ENCODE peak calls at places on chromosomes 13 and 19, in five cellular contexts. One of them, this sample, is unnamed.

GRCh38 chr13:31023126-31023525 is 90.7 kb downstream of the TEX26 start:
- DNase-seq in HCT116: no peak
- DNase-seq in testis: no peak
- DNase-seq in cardiac muscle cell: no peak
- DNase-seq in CD4-positive, CD25-positive, alpha-beta regulatory T cell: no peak
- DNase-seq in this sample: no peak

GRCh38 chr19:50728084-50728737 is 5.0 kb downstream of the CLEC11A start:
- DNase-seq in testis: peak
- DNase-seq in cardiac muscle cell: peak
- DNase-seq in HCT116: no peak
- DNase-seq in CD4-positive, CD25-positive, alpha-beta regulatory T cell: peak
- DNase-seq in this sample: no peak

GRCh38 chr13:113565526-113566226 is 18.9 kb upstream of the TFDP1 start:
- DNase-seq in cardiac muscle cell: no peak
- DNase-seq in testis: peak
- DNase-seq in HCT116: no peak
- DNase-seq in CD4-positive, CD25-positive, alpha-beta regulatory T cell: no peak
- DNase-seq in this sample: no peak

GRCh38 chr13:41060723-41061074 is 610 bp upstream of the WBP4 start:
- DNase-seq in HCT116: peak
- DNase-seq in CD4-positive, CD25-positive, alpha-beta regulatory T cell: peak
- DNase-seq in testis: peak
- DNase-seq in cardiac muscle cell: peak
- DNase-seq in this sample: no peak

GRCh38 chr13:75803982-75804381 is 167.9 kb downstream of the LMO7 start:
- DNase-seq in HCT116: no peak
- DNase-seq in CD4-positive, CD25-positive, alpha-beta regulatory T cell: no peak
- DNase-seq in testis: peak
- DNase-seq in cardiac muscle cell: peak
- DNase-seq in this sample: no peak

GRCh38 chr13:79282976-79283375 is 123.1 kb downstream of the RBM26 start:
- DNase-seq in HCT116: no peak
- DNase-seq in cardiac muscle cell: peak
- DNase-seq in testis: no peak
- DNase-seq in CD4-positive, CD25-positive, alpha-beta regulatory T cell: no peak
- DNase-seq in this sample: peak

GRCh38 chr13:33349314-33349995 is 63.9 kb upstream of the STARD13 start:
- DNase-seq in cardiac muscle cell: no peak
- DNase-seq in HCT116: no peak
- DNase-seq in CD4-positive, CD25-positive, alpha-beta regulatory T cell: no peak
- DNase-seq in testis: peak
- DNase-seq in this sample: no peak

GRCh38 chr19:1648156-1648925 is 4.1 kb downstream of the TCF3 start:
- DNase-seq in testis: no peak
- DNase-seq in CD4-positive, CD25-positive, alpha-beta regulatory T cell: no peak
- DNase-seq in cardiac muscle cell: no peak
- DNase-seq in HCT116: no peak
- DNase-seq in this sample: no peak

GRCh38 chr13:113559061-113559460 is 25.5 kb upstream of the TFDP1 start:
- DNase-seq in cardiac muscle cell: no peak
- DNase-seq in CD4-positive, CD25-positive, alpha-beta regulatory T cell: no peak
- DNase-seq in testis: no peak
- DNase-seq in HCT116: no peak
- DNase-seq in this sample: no peak

GRCh38 chr13:100349594-100349993 is 239.0 kb downstream of the GGACT start:
- DNase-seq in cardiac muscle cell: no peak
- DNase-seq in testis: no peak
- DNase-seq in CD4-positive, CD25-positive, alpha-beta regulatory T cell: no peak
- DNase-seq in HCT116: no peak
- DNase-seq in this sample: no peak

GRCh38 chr13:33249894-33250293 is 35.7 kb downstream of the STARD13 start:
- DNase-seq in HCT116: no peak
- DNase-seq in testis: no peak
- DNase-seq in cardiac muscle cell: no peak
- DNase-seq in CD4-positive, CD25-positive, alpha-beta regulatory T cell: no peak
- DNase-seq in this sample: no peak

GRCh38 chr19:35052599-35053190 is 11.2 kb downstream of the HPN start:
- DNase-seq in CD4-positive, CD25-positive, alpha-beta regulatory T cell: no peak
- DNase-seq in cardiac muscle cell: no peak
- DNase-seq in testis: no peak
- DNase-seq in HCT116: no peak
- DNase-seq in this sample: no peak

GRCh38 chr13:113098163-113098732 is 7.3 kb upstream of the F7 start:
- DNase-seq in testis: no peak
- DNase-seq in CD4-positive, CD25-positive, alpha-beta regulatory T cell: no peak
- DNase-seq in HCT116: no peak
- DNase-seq in cardiac muscle cell: no peak
- DNase-seq in this sample: no peak

GRCh38 chr13:38883783-38884182 is 106.8 kb downstream of the STOML3 start:
- DNase-seq in CD4-positive, CD25-positive, alpha-beta regulatory T cell: no peak
- DNase-seq in HCT116: no peak
- DNase-seq in testis: no peak
- DNase-seq in cardiac muscle cell: peak
- DNase-seq in this sample: no peak

GRCh38 chr13:114130708-114131580 is 1.5 kb downstream of the RASA3 start:
- DNase-seq in testis: no peak
- DNase-seq in CD4-positive, CD25-positive, alpha-beta regulatory T cell: peak
- DNase-seq in HCT116: no peak
- DNase-seq in cardiac muscle cell: peak
- DNase-seq in this sample: peak

GRCh38 chr13:40639226-40639681 is 27.2 kb downstream of the FOXO1 start:
- DNase-seq in cardiac muscle cell: peak
- DNase-seq in HCT116: no peak
- DNase-seq in CD4-positive, CD25-positive, alpha-beta regulatory T cell: no peak
- DNase-seq in testis: no peak
- DNase-seq in this sample: no peak

GRCh38 chr19:1856345-1856697 is 7.1 kb downstream of the KLF16 start:
- DNase-seq in cardiac muscle cell: no peak
- DNase-seq in testis: no peak
- DNase-seq in CD4-positive, CD25-positive, alpha-beta regulatory T cell: peak
- DNase-seq in HCT116: no peak
- DNase-seq in this sample: no peak

GRCh38 chr19:32773126-32773525 is 53.6 kb downstream of the TDRD12 start:
- DNase-seq in CD4-positive, CD25-positive, alpha-beta regulatory T cell: no peak
- DNase-seq in cardiac muscle cell: no peak
- DNase-seq in testis: no peak
- DNase-seq in HCT116: no peak
- DNase-seq in this sample: no peak

GRCh38 chr19:31066385-31066784 is 282.9 kb downstream of the TSHZ3 start:
- DNase-seq in HCT116: no peak
- DNase-seq in cardiac muscle cell: peak
- DNase-seq in testis: no peak
- DNase-seq in CD4-positive, CD25-positive, alpha-beta regulatory T cell: no peak
- DNase-seq in this sample: peak

GRCh38 chr13:79810671-79811070 is 329.7 kb downstream of the NDFIP2 start:
- DNase-seq in HCT116: no peak
- DNase-seq in cardiac muscle cell: peak
- DNase-seq in CD4-positive, CD25-positive, alpha-beta regulatory T cell: no peak
- DNase-seq in testis: no peak
- DNase-seq in this sample: no peak

GRCh38 chr13:45385912-45386311 is 32.3 kb downstream of the SLC25A30 start:
- DNase-seq in testis: no peak
- DNase-seq in cardiac muscle cell: no peak
- DNase-seq in CD4-positive, CD25-positive, alpha-beta regulatory T cell: no peak
- DNase-seq in HCT116: no peak
- DNase-seq in this sample: no peak

GRCh38 chr13:20713751-20714150 is 10.3 kb downstream of the IL17D start:
- DNase-seq in HCT116: no peak
- DNase-seq in testis: no peak
- DNase-seq in CD4-positive, CD25-positive, alpha-beta regulatory T cell: no peak
- DNase-seq in cardiac muscle cell: peak
- DNase-seq in this sample: no peak

GRCh38 chr13:49926019-49926418 is 10.1 kb downstream of the SPRYD7 start:
- DNase-seq in cardiac muscle cell: no peak
- DNase-seq in testis: no peak
- DNase-seq in HCT116: no peak
- DNase-seq in CD4-positive, CD25-positive, alpha-beta regulatory T cell: no peak
- DNase-seq in this sample: no peak

GRCh38 chr19:46723023-46723461 is 6.1 kb upstream of the PRKD2 start:
- DNase-seq in HCT116: no peak
- DNase-seq in cardiac muscle cell: no peak
- DNase-seq in CD4-positive, CD25-positive, alpha-beta regulatory T cell: no peak
- DNase-seq in testis: no peak
- DNase-seq in this sample: no peak

GRCh38 chr19:5948697-5949564 is 29.0 kb downstream of the RANBP3 start:
- DNase-seq in testis: no peak
- DNase-seq in cardiac muscle cell: peak
- DNase-seq in HCT116: no peak
- DNase-seq in CD4-positive, CD25-positive, alpha-beta regulatory T cell: peak
- DNase-seq in this sample: no peak
- H3K27ac ChIP-seq in testis: no peak
- H3K27ac ChIP-seq in cardiac muscle cell: peak
- H3K27ac ChIP-seq in HCT116: no peak
- H3K27ac ChIP-seq in CD4-positive, CD25-positive, alpha-beta regulatory T cell: peak
- H3K27ac ChIP-seq in this sample: no peak

GRCh38 chr19:56271096-56271495 is 1.5 kb upstream of the EDDM13 start:
- DNase-seq in cardiac muscle cell: no peak
- DNase-seq in CD4-positive, CD25-positive, alpha-beta regulatory T cell: no peak
- DNase-seq in HCT116: no peak
- DNase-seq in testis: no peak
- DNase-seq in this sample: no peak
- H3K27ac ChIP-seq in cardiac muscle cell: no peak
- H3K27ac ChIP-seq in CD4-positive, CD25-positive, alpha-beta regulatory T cell: no peak
- H3K27ac ChIP-seq in HCT116: no peak
- H3K27ac ChIP-seq in testis: no peak
- H3K27ac ChIP-seq in this sample: no peak

GRCh38 chr13:93244141-93244917 is 17.7 kb downstream of the GPC6 start:
- DNase-seq in HCT116: no peak
- DNase-seq in CD4-positive, CD25-positive, alpha-beta regulatory T cell: no peak
- DNase-seq in testis: no peak
- DNase-seq in cardiac muscle cell: peak
- DNase-seq in this sample: no peak
- H3K27ac ChIP-seq in HCT116: no peak
- H3K27ac ChIP-seq in CD4-positive, CD25-positive, alpha-beta regulatory T cell: no peak
- H3K27ac ChIP-seq in testis: no peak
- H3K27ac ChIP-seq in cardiac muscle cell: no peak
- H3K27ac ChIP-seq in this sample: peak

GRCh38 chr19:39125199-39125553 is 410 bp upstream of the PAK4 start:
- DNase-seq in cardiac muscle cell: no peak
- DNase-seq in HCT116: no peak
- DNase-seq in CD4-positive, CD25-positive, alpha-beta regulatory T cell: no peak
- DNase-seq in testis: no peak
- DNase-seq in this sample: no peak
- H3K27ac ChIP-seq in cardiac muscle cell: no peak
- H3K27ac ChIP-seq in HCT116: peak
- H3K27ac ChIP-seq in CD4-positive, CD25-positive, alpha-beta regulatory T cell: peak
- H3K27ac ChIP-seq in testis: peak
- H3K27ac ChIP-seq in this sample: peak

GRCh38 chr19:19154768-19155494 is 15.1 kb downstream of the MEF2B start:
- DNase-seq in HCT116: no peak
- DNase-seq in cardiac muscle cell: no peak
- DNase-seq in testis: no peak
- DNase-seq in CD4-positive, CD25-positive, alpha-beta regulatory T cell: no peak
- DNase-seq in this sample: no peak

GRCh38 chr19:19152668-19153384 is 14.5 kb upstream of the TMEM161A start:
- DNase-seq in CD4-positive, CD25-positive, alpha-beta regulatory T cell: no peak
- DNase-seq in cardiac muscle cell: no peak
- DNase-seq in HCT116: no peak
- DNase-seq in testis: no peak
- DNase-seq in this sample: no peak

GRCh38 chr19:19159534-19159933 is 10.5 kb downstream of the MEF2B start:
- DNase-seq in testis: no peak
- DNase-seq in cardiac muscle cell: no peak
- DNase-seq in CD4-positive, CD25-positive, alpha-beta regulatory T cell: no peak
- DNase-seq in HCT116: no peak
- DNase-seq in this sample: no peak

GRCh38 chr19:19157808-19158207 is 12.3 kb downstream of the MEF2B start:
- DNase-seq in testis: no peak
- DNase-seq in HCT116: no peak
- DNase-seq in cardiac muscle cell: no peak
- DNase-seq in CD4-positive, CD25-positive, alpha-beta regulatory T cell: no peak
- DNase-seq in this sample: no peak

DNA sequence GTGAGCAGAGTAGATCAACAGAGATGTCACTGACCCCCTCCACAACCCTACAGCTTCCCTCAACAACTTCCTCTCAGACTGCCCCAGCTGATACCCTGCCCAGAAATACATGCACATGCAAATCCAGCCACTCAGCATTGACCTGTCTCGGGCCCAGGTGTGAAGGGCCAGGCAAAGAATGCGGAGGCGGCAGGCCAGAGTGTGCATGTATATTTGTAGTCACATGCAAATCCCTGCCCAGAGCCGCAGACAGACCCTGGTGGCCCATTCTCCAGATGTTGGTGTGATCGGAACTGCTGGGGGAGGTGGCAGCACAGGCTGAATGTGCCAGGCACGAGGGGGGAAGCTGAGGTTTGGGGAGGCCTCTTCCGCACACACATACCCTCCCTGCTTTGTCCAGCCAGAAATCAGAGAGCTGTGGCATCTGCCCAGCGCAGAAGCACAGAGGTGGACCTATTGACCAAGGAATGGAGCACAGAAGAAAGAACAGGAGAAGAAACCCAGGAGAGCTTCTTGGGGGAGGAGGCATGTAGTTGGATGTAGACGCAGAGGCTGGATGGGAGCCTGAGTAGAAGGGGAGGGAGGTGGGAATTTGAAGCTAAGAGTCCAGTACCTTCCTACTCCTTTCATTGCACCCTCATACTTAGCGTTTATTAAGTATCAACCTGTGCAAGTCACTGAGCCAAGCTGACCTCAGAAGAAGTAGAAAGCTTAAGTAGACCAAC is 14.4 kb downstream of the MEF2B start:
- DNase-seq in cardiac muscle cell: no peak
- DNase-seq in CD4-positive, CD25-positive, alpha-beta regulatory T cell: no peak
- DNase-seq in testis: no peak
- DNase-seq in HCT116: no peak
- DNase-seq in this sample: no peak
- H3K27ac ChIP-seq in cardiac muscle cell: no peak
- H3K27ac ChIP-seq in CD4-positive, CD25-positive, alpha-beta regulatory T cell: no peak
- H3K27ac ChIP-seq in testis: no peak
- H3K27ac ChIP-seq in HCT116: no peak
- H3K27ac ChIP-seq in this sample: no peak

GRCh38 chr13:60396008-60396782 is 825 bp upstream of the TDRD3 start:
- DNase-seq in cardiac muscle cell: peak
- DNase-seq in testis: peak
- DNase-seq in CD4-positive, CD25-positive, alpha-beta regulatory T cell: peak
- DNase-seq in HCT116: peak
- DNase-seq in this sample: peak
- H3K27ac ChIP-seq in cardiac muscle cell: peak
- H3K27ac ChIP-seq in testis: peak
- H3K27ac ChIP-seq in CD4-positive, CD25-positive, alpha-beta regulatory T cell: peak
- H3K27ac ChIP-seq in HCT116: peak
- H3K27ac ChIP-seq in this sample: peak

GRCh38 chr19:17243340-17243853 is 2.3 kb downstream of the NR2F6 start:
- DNase-seq in testis: no peak
- DNase-seq in cardiac muscle cell: no peak
- DNase-seq in CD4-positive, CD25-positive, alpha-beta regulatory T cell: no peak
- DNase-seq in HCT116: no peak
- DNase-seq in this sample: no peak

GRCh38 chr19:17244618-17245534 is 843 bp downstream of the NR2F6 start:
- DNase-seq in cardiac muscle cell: no peak
- DNase-seq in CD4-positive, CD25-positive, alpha-beta regulatory T cell: no peak
- DNase-seq in testis: no peak
- DNase-seq in HCT116: no peak
- DNase-seq in this sample: no peak

GRCh38 chr19:17240855-17241399 is 4.8 kb downstream of the NR2F6 start:
- DNase-seq in cardiac muscle cell: no peak
- DNase-seq in testis: no peak
- DNase-seq in HCT116: no peak
- DNase-seq in CD4-positive, CD25-positive, alpha-beta regulatory T cell: no peak
- DNase-seq in this sample: no peak

GRCh38 chr19:17243854-17244617 is 1.7 kb downstream of the NR2F6 start:
- DNase-seq in HCT116: no peak
- DNase-seq in cardiac muscle cell: peak
- DNase-seq in testis: peak
- DNase-seq in CD4-positive, CD25-positive, alpha-beta regulatory T cell: no peak
- DNase-seq in this sample: no peak

GRCh38 chr19:17242431-17243208 is 3.1 kb downstream of the NR2F6 start:
- DNase-seq in CD4-positive, CD25-positive, alpha-beta regulatory T cell: no peak
- DNase-seq in cardiac muscle cell: no peak
- DNase-seq in testis: no peak
- DNase-seq in HCT116: no peak
- DNase-seq in this sample: no peak
- H3K27ac ChIP-seq in CD4-positive, CD25-positive, alpha-beta regulatory T cell: no peak
- H3K27ac ChIP-seq in cardiac muscle cell: no peak
- H3K27ac ChIP-seq in testis: peak
- H3K27ac ChIP-seq in HCT116: peak
- H3K27ac ChIP-seq in this sample: peak